ENCODE peak calls at places on chromosomes 1 and 21, in six cellular contexts. H, K, O, V, P and Q are unnamed samples.

GRCh38 chr1:82625562-82625961 is 824.8 kb downstream of the ADGRL2 start:
- DNase-seq in H (no peak), K (no peak), O (no peak), V (no peak), P (no peak), Q (no peak)

GRCh38 chr21:44093761-44094160 is 13.4 kb upstream of the PWP2 start:
- DNase-seq in H (no peak), K (no peak), O (no peak), V (no peak), P (no peak), Q (no peak)

GRCh38 chr1:240621249-240621648 is 9.3 kb upstream of the GREM2 start:
- DNase-seq in H (no peak), K (no peak), O (no peak), V (no peak), P (peak; percentile 78), Q (no peak)

GRCh38 chr1:222995620-222996306 is 147.3 kb downstream of the TLR5 start:
- DNase-seq in H (no peak), K (no peak), O (no peak), V (no peak), P (peak; percentile 3), Q (no peak)

GRCh38 chr1:200907611-200908097 is 13.0 kb downstream of the INAVA start:
- DNase-seq in H (no peak), K (no peak), O (no peak), V (no peak), P (no peak), Q (no peak)

GRCh38 chr1:91764471-91765115 is 121.4 kb downstream of the TGFBR3 start:
- DNase-seq in H (no peak), K (no peak), O (no peak), V (no peak), P (no peak), Q (no peak)

GRCh38 chr1:165228676-165229075 is 127.8 kb downstream of the LMX1A start:
- DNase-seq in H (no peak), K (no peak), O (no peak), V (no peak), P (no peak), Q (no peak)

GRCh38 chr1:85581802-85582686 is 1.5 kb downstream of the CCN1 start:
- DNase-seq in H (no peak), K (no peak), O (peak; percentile 90), V (no peak), P (peak; percentile 70), Q (peak; percentile 32)

GRCh38 chr1:206107168-206107544 is 10.0 kb downstream of the AVPR1B start:
- DNase-seq in H (no peak), K (no peak), O (no peak), V (no peak), P (no peak), Q (no peak)

GRCh38 chr1:24929876-24930702 is at the start of gene RUNX3:
- DNase-seq in H (peak; percentile 68), K (peak; percentile 91), O (no peak), V (peak; percentile 93), P (no peak), Q (peak; percentile 80)

GRCh38 chr1:109902204-109902985 is 8.3 kb upstream of the CSF1 start:
- DNase-seq in H (peak; percentile 61), K (no peak), O (no peak), V (no peak), P (no peak), Q (no peak)

GRCh38 chr1:66416295-66416694 is 117.7 kb upstream of the SGIP1 start:
- DNase-seq in H (no peak), K (no peak), O (no peak), V (no peak), P (no peak), Q (no peak)

GRCh38 chr1:119279441-119280415 is 88.9 kb upstream of the HAO2 start:
- DNase-seq in H (no peak), K (no peak), O (peak; percentile 80), V (no peak), P (peak; percentile 91), Q (no peak)

GRCh38 chr1:183272390-183272801 is 86.3 kb downstream of the LAMC2 start:
- DNase-seq in H (no peak), K (no peak), O (peak; percentile 98), V (no peak), P (peak; percentile 96), Q (no peak)

GRCh38 chr1:245622332-245623014 is 467.7 kb downstream of the KIF26B start:
- DNase-seq in H (no peak), K (no peak), O (no peak), V (no peak), P (no peak), Q (no peak)

GRCh38 chr1:40625476-40626382 is 39.8 kb downstream of the RIMS3 start:
- DNase-seq in H (no peak), K (no peak), O (no peak), V (no peak), P (peak; percentile 39), Q (no peak)

GRCh38 chr21:44686000-44686781 is 4.2 kb upstream of the KRTAP12-1 start:
- DNase-seq in H (no peak), K (no peak), O (no peak), V (no peak), P (no peak), Q (no peak)

GRCh38 chr1:63674238-63674864 is 81.1 kb downstream of the PGM1 start:
- DNase-seq in H (no peak), K (no peak), O (peak; percentile 87), V (no peak), P (peak; percentile 92), Q (peak; percentile 81)

GRCh38 chr21:42850866-42851391 is 28.4 kb downstream of the WDR4 start:
- DNase-seq in H (no peak), K (no peak), O (no peak), V (no peak), P (no peak), Q (no peak)

GRCh38 chr1:219555802-219556201 is 57.1 kb downstream of the ZC3H11B start:
- DNase-seq in H (no peak), K (no peak), O (no peak), V (no peak), P (peak; percentile 82), Q (peak; percentile 34)

GRCh38 chr1:21216835-21217811 is 40.4 kb upstream of the EIF4G3 start:
- DNase-seq in H (peak; percentile 17), K (peak; percentile 36), O (no peak), V (peak; percentile 26), P (no peak), Q (peak; percentile 7)

GRCh38 chr1:201633811-201634210 is 94.9 kb downstream of the NAV1 start:
- DNase-seq in H (peak; percentile 20), K (no peak), O (no peak), V (no peak), P (no peak), Q (peak; percentile 66)

GRCh38 chr1:76141898-76142297 is 67.4 kb downstream of the ST6GALNAC3 start:
- DNase-seq in H (no peak), K (no peak), O (no peak), V (no peak), P (no peak), Q (no peak)

GRCh38 chr1:177063648-177064047 is 100.9 kb downstream of the ASTN1 start:
- DNase-seq in H (no peak), K (no peak), O (no peak), V (no peak), P (no peak), Q (peak; percentile 17)

GRCh38 chr1:1058921-1059493 is 15.1 kb downstream of the RNF223 start:
- DNase-seq in H (peak; percentile 30), K (peak; percentile 28), O (no peak), V (peak; percentile 42), P (no peak), Q (peak; percentile 46)

GRCh38 chr1:203089001-203089650 is 3.3 kb upstream of the MYOG start:
- DNase-seq in H (no peak), K (no peak), O (no peak), V (no peak), P (no peak), Q (no peak)

GRCh38 chr21:35995522-35996088 is 64.7 kb downstream of the SETD4 start:
- DNase-seq in H (no peak), K (no peak), O (no peak), V (no peak), P (peak; percentile 33), Q (no peak)

GRCh38 chr1:207866471-207867135 is 44.3 kb downstream of the CD34 start:
- DNase-seq in H (no peak), K (no peak), O (peak; percentile 78), V (no peak), P (no peak), Q (no peak)

GRCh38 chr21:35222541-35222941 is 173.4 kb upstream of the RUNX1 start:
- DNase-seq in H (no peak), K (no peak), O (no peak), V (peak; percentile 34), P (no peak), Q (no peak)

GRCh38 chr1:61515096-61515495 is 209.8 kb downstream of the TM2D1 start:
- DNase-seq in H (no peak), K (no peak), O (no peak), V (no peak), P (no peak), Q (no peak)

GRCh38 chr1:46183119-46183842 is 7.0 kb upstream of the P3R3URF start:
- DNase-seq in H (peak; percentile 93), K (no peak), O (peak; percentile 96), V (no peak), P (peak; percentile 89), Q (peak; percentile 86)

GRCh38 chr1:44406761-44407429 is 1.8 kb downstream of the RNF220 start:
- DNase-seq in H (peak; percentile 16), K (no peak), O (no peak), V (no peak), P (no peak), Q (peak; percentile 16)

GRCh38 chr1:231678021-231678432 is 51.4 kb downstream of the DISC1 start:
- DNase-seq in H (no peak), K (no peak), O (no peak), V (no peak), P (peak; percentile 53), Q (no peak)

GRCh38 chr1:193060938-193061337 is 1.5 kb downstream of the RO60 start:
- DNase-seq in H (no peak), K (no peak), O (peak; percentile 9), V (no peak), P (no peak), Q (no peak)